ENCODE peak calls at places on chromosomes 7 and 10, in four cellular contexts. I, M, R and J are unnamed samples.

GRCh38 chr7:2100278-2101205 is 132.2 kb downstream of the MAD1L1 start:
- DNase-seq in I (no peak), M (no peak), R (peak; percentile 58), J (no peak)

GRCh38 chr7:142933092-142933475 is 462 bp downstream of the TRPV5 start:
- DNase-seq in I (no peak), M (no peak), R (no peak), J (no peak)

GRCh38 chr10:100567826-100568225 is 32.1 kb downstream of the HIF1AN start:
- DNase-seq in M (no peak), R (no peak), I (no peak), J (no peak)

GRCh38 chr10:43702213-43702935 is 53.7 kb upstream of the ZNF32 start:
- DNase-seq in M (no peak), R (no peak), I (no peak), J (no peak)

GRCh38 chr7:16492513-16493062 is 27.1 kb upstream of the SOSTDC1 start:
- DNase-seq in R (peak; percentile 90), I (no peak), M (no peak), J (peak; percentile 46)

GRCh38 chr10:118272090-118272775 is 69.9 kb downstream of the FAM204A start:
- DNase-seq in I (no peak), M (no peak), R (no peak), J (peak; percentile 43)

GRCh38 chr10:67792653-67793052 is 45.3 kb downstream of the DNAJC12 start:
- DNase-seq in M (no peak), R (no peak), I (no peak), J (no peak)

GRCh38 chr7:127828843-127829502 is 177.0 kb downstream of the SND1 start:
- DNase-seq in M (no peak), I (no peak), R (no peak), J (no peak)

GRCh38 chr10:129096340-129096984 is 370.6 kb upstream of the MGMT start:
- DNase-seq in I (no peak), M (no peak), R (no peak), J (peak; percentile 80)

GRCh38 chr7:34760271-34760670 is 102.3 kb downstream of the NPSR1 start:
- DNase-seq in R (no peak), M (no peak), I (no peak), J (no peak)

GRCh38 chr10:132865236-132865635 is 77.1 kb downstream of the CFAP46 start:
- DNase-seq in R (no peak), M (no peak), I (no peak), J (no peak)

GRCh38 chr10:7788640-7789335 is 811 bp downstream of the ATP5F1C start:
- DNase-seq in I (no peak), R (peak; percentile 28), M (no peak), J (peak; percentile 26)

GRCh38 chr10:69464801-69465401 is 13.6 kb downstream of the TSPAN15 start:
- DNase-seq in I (no peak), R (no peak), M (no peak), J (no peak)

GRCh38 chr10:29977161-29977560 is 82.2 kb downstream of the JCAD start:
- DNase-seq in M (no peak), R (no peak), I (no peak), J (no peak)

GRCh38 chr10:80357000-80357803 is 621 bp downstream of the DYDC2 start:
- DNase-seq in M (peak; percentile 16), I (no peak), R (no peak), J (no peak)

GRCh38 chr7:121831320-121831719 is 41.6 kb upstream of the PTPRZ1 start:
- DNase-seq in M (no peak), R (no peak), I (no peak), J (no peak)

GRCh38 chr7:28354601-28355062 is 57.7 kb upstream of the CREB5 start:
- DNase-seq in I (peak; percentile 35), M (no peak), R (no peak), J (peak; percentile 99)

GRCh38 chr10:11863353-11864105 is 40.4 kb downstream of the PROSER2 start:
- DNase-seq in M (no peak), R (no peak), I (no peak), J (no peak)

GRCh38 chr10:129045658-129046057 is 421.4 kb upstream of the MGMT start:
- DNase-seq in M (no peak), I (no peak), R (no peak), J (no peak)

GRCh38 chr10:70442332-70442988 is 979 bp upstream of the NODAL start:
- DNase-seq in R (peak; percentile 76), M (no peak), I (no peak), J (no peak)

GRCh38 chr10:42975558-42976352 is 101.1 kb upstream of the RET start:
- DNase-seq in I (peak; percentile 14), M (peak; percentile 39), R (peak; percentile 20), J (no peak)

GRCh38 chr7:65441010-65441409 is 67.4 kb downstream of the ZNF92 start:
- DNase-seq in R (no peak), M (no peak), I (no peak), J (peak; percentile 45)

GRCh38 chr7:36363515-36363914 is 26.1 kb upstream of the ANLN start:
- DNase-seq in M (no peak), R (peak; percentile 25), I (no peak), J (no peak)

GRCh38 chr7:95470452-95470851 is 15.3 kb upstream of the ASB4 start:
- DNase-seq in M (no peak), R (peak; percentile 82), I (peak; percentile 41), J (peak; percentile 16)

GRCh38 chr7:41567350-41568114 is 135.4 kb downstream of the INHBA start:
- DNase-seq in M (no peak), I (no peak), R (no peak), J (peak; percentile 85)

GRCh38 chr7:127813991-127814556 is 162.1 kb downstream of the SND1 start:
- DNase-seq in M (no peak), R (no peak), I (no peak), J (peak; percentile 57)

DNA sequence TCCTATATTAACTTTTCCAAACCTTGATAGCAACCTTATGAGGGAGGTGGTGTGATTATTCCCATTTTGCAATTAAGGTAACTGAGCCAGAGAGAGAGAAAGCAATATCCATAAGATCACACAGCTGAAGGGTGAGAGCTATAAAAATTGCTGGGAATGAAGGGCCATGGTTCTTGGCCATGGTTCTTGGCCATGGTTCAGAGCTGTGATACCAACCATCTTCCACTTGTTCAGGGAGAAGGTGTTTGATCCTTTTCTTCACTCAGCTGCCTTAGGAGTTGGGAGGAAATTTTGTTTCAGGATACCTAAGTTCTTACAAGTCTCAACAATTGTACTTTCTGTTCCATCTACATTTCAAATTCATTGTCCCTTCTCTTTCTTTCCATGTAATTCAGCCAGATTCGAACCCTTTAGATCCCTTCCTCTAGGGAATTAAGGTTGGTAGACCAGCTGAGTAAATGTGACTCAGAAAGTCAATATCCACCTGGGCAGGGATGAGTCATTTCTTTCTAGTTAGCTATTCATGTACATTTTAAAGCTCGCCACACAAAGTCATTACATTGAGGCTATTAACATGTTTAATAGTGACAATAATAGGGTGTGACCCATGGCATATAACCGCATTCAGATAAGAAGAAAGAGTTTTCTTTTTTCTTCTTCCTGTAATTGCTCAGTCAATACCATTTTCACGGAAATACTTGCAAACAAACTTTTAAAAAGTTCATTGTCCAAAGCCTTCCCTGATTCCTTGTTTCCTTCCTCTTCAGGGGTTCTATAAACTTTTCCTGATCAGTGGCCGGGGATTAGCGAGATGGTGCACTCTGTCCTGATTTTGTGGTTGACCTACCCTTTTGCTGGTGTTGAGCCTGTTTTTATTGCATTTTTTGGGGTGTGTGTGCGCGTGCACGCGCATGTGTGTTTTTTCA is 143.4 kb downstream of the TCF7L2 start:
- DNase-seq in R (peak; percentile 88), I (peak; percentile 68), M (no peak), J (peak; percentile 77)
- TF ChIP-seq MAZ in R (no peak), I (no peak), M (no peak), J (no peak)

GRCh38 chr10:102783541-102783930 is 39.8 kb downstream of the WBP1L start:
- DNase-seq in M (no peak), R (no peak), I (no peak), J (no peak)
- TF ChIP-seq BHLHE40 in M (no peak), R (no peak), I (no peak), J (no peak)

DNA sequence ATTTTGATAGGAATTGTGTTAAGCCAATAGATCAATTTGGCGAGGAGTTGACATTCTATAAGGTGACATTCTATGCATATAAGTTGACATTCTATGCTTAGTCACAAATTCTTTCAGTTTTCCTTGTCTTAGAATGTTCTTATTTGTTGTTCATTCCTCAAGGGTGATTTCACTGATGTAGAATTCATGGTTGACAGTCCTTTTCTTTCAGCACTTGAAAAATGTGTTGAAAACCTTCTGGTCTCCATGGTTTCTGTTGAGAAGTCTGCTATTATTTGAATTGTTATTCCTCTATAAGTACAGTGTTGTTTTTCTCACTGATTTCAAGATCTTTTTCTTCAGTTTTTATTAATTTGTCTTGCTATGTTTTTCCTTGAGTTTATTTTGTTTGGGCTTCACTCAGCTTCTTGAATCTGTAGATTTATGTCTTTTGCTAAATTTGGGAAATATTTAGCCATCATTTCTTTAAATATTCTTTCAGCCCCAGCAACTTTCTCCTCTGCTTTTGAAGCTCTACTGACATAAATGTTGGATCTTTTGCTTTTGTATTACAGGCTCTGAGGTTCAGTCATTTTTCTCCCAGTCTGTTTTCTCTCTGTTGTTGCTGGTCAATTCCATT is 154.9 kb downstream of the SDK1 start:
- DNase-seq in M (no peak), I (no peak), R (no peak), J (peak; percentile 54)
- TF ChIP-seq MAZ in M (no peak), I (no peak), R (no peak), J (no peak)

GRCh38 chr10:28595618-28596017 is 62.7 kb downstream of the WAC start:
- DNase-seq in M (no peak), I (no peak), R (no peak), J (peak; percentile 24)
- TF ChIP-seq BHLHE40 in M (no peak), I (no peak), R (no peak), J (no peak)